ENCODE peak calls at places on chromosome 12, in eight cellular contexts. X is GDM1, N is cardiac fibroblast, R is ACHN, T is MCF 10A, P is mesendoderm, V is activated T-cell treated with anti-CD3 and anti-CD28 coated beads for 48 hours, A is body of pancreas. O is an unnamed sample.

GRCh38 chr12:30870491-30871265 is 55.9 kb upstream of the TSPAN11 start:
- DNase-seq in T (no peak), V (no peak), X (no peak), N (no peak), R (no peak), P (no peak), A (no peak), O (no peak)

GRCh38 chr12:70920251-70920851 is at the start of gene PTPRR:
- DNase-seq in T (no peak), V (no peak), N (peak; percentile 19), A (peak; percentile 52), P (peak; percentile 65), X (no peak), R (no peak), O (no peak)

GRCh38 chr12:10154145-10154496 is 17.8 kb downstream of the OLR1 start:
- DNase-seq in A (no peak), P (no peak), V (no peak), T (no peak), N (no peak), X (no peak), R (no peak), O (no peak)

GRCh38 chr12:59085680-59086079 is 165.4 kb upstream of the LRIG3 start:
- DNase-seq in N (no peak), R (no peak), V (no peak), P (no peak), T (no peak), A (no peak), X (no peak), O (peak; percentile 74)

GRCh38 chr12:124322271-124322998 is 27.5 kb downstream of the RFLNA start:
- DNase-seq in A (no peak), X (no peak), V (no peak), N (no peak), R (peak; percentile 51), P (no peak), T (peak; percentile 8), O (no peak)

GRCh38 chr12:100926669-100927248 is 132.2 kb downstream of the ANO4 start:
- DNase-seq in P (peak; percentile 93), N (peak; percentile 46), X (no peak), R (peak; percentile 79), T (peak; percentile 54), V (no peak), A (peak; percentile 36), O (no peak)

GRCh38 chr12:26845057-26845666 is 12.2 kb upstream of the ITPR2 start:
- DNase-seq in N (peak; percentile 65), P (peak; percentile 57), T (peak; percentile 66), X (no peak), R (peak; percentile 76), A (peak; percentile 82), V (no peak), O (no peak)

GRCh38 chr12:114408415-114408814 is 2.5 kb upstream of the TBX5 start:
- DNase-seq in V (no peak), A (no peak), N (peak; percentile 33), T (no peak), P (peak; percentile 21), R (no peak), X (no peak), O (no peak)

GRCh38 chr12:55743967-55744931 is 1.3 kb downstream of the GDF11 start:
- DNase-seq in T (no peak), V (no peak), P (no peak), A (no peak), R (no peak), X (no peak), N (no peak), O (no peak)

GRCh38 chr12:57735198-57735855 is 3.2 kb downstream of the AGAP2 start:
- DNase-seq in A (no peak), V (no peak), P (peak; percentile 56), R (no peak), T (no peak), X (no peak), N (no peak), O (no peak)

GRCh38 chr12:23949212-23950010 is at the start of gene SOX5:
- DNase-seq in P (peak; percentile 90), X (no peak), T (no peak), A (peak; percentile 32), V (no peak), N (peak; percentile 63), R (no peak), O (peak; percentile 39)

GRCh38 chr12:52683575-52684300 is 3.5 kb upstream of the KRT1 start:
- DNase-seq in T (no peak), X (no peak), P (no peak), A (no peak), R (no peak), N (no peak), V (no peak), O (no peak)

O was measured in NCI-H2081 treated with DMSO at 0.1 percent for 48 hours.